ENCODE peak calls at places on chromosomes 4 and X, in six cellular contexts. S, K, H, M, E and Q are unnamed samples. For H3K36me3, the result is how much of the 10 kb centered on the place peaks cover.

GRCh38 chr4:25486171-25486570 is 109.1 kb downstream of the ANAPC4 start:
- DNase-seq in K (no peak), M (no peak), S (no peak), H (no peak), E (peak), Q (no peak)

GRCh38 chr4:1952719-1953118 is 56.1 kb downstream of the NELFA start:
- DNase-seq in K (no peak), M (no peak), S (no peak), H (no peak), E (no peak), Q (no peak)

GRCh38 chr4:143700420-143701352 is at the start of gene FREM3:
- DNase-seq in H (no peak), S (no peak), M (no peak), K (no peak), E (peak), Q (no peak)

GRCh38 chr4:100962698-100963097 is 384.6 kb downstream of the PPP3CA start:
- DNase-seq in H (no peak), S (no peak), K (no peak), M (no peak), E (no peak), Q (no peak)

GRCh38 chrX:130645955-130646583 is 244.3 kb downstream of the RBMX2 start:
- DNase-seq in S (no peak), H (no peak), M (no peak), K (no peak), E (no peak), Q (no peak)

GRCh38 chr4:15037923-15038541 is 35.8 kb downstream of the CPEB2 start:
- DNase-seq in H (no peak), M (no peak), K (no peak), S (no peak), E (no peak), Q (no peak)

GRCh38 chr4:163610642-163611041 is 116.2 kb downstream of the TMA16 start:
- DNase-seq in S (no peak), H (no peak), E (peak), M (no peak), K (no peak), Q (no peak)

GRCh38 chr4:20086067-20086466 is 165.6 kb upstream of the SLIT2 start:
- DNase-seq in S (no peak), K (no peak), M (no peak), H (no peak), E (no peak), Q (no peak)

GRCh38 chr4:158350161-158350560 is 139.9 kb downstream of the TMEM144 start:
- DNase-seq in E (peak), K (no peak), M (no peak), S (no peak), H (no peak), Q (no peak)

GRCh38 chr4:170875868-170876267 is 786.1 kb upstream of the AADAT start:
- DNase-seq in H (no peak), S (no peak), E (peak), M (no peak), K (no peak), Q (no peak)

GRCh38 chrX:36950495-36951253 is 57.5 kb upstream of the FAM47C start:
- DNase-seq in H (no peak), E (peak), K (no peak), M (no peak), S (no peak), Q (no peak)

GRCh38 chr4:2281575-2282343 is 19.9 kb upstream of the MXD4 start:
- DNase-seq in E (no peak), M (no peak), K (peak), S (no peak), H (no peak), Q (no peak)

GRCh38 chrX:118780915-118781314 is 42.7 kb upstream of the ZCCHC12 start:
- DNase-seq in K (no peak), S (no peak), H (no peak), M (no peak), E (no peak), Q (no peak)

GRCh38 chr4:77358315-77358928 is 201.4 kb downstream of the CCNG2 start:
- DNase-seq in E (peak), H (no peak), K (no peak), S (peak), M (no peak), Q (no peak)

GRCh38 chr4:126242679-126243390 is 928.1 kb downstream of the FAT4 start:
- DNase-seq in H (no peak), M (no peak), K (no peak), E (no peak), S (no peak), Q (no peak)

GRCh38 chr4:28148221-28148620 is 1287.6 kb downstream of the STIM2 start:
- DNase-seq in E (no peak), S (no peak), M (no peak), K (no peak), H (no peak), Q (no peak)

GRCh38 chr4:168925789-168926490 is 84.1 kb downstream of the CBR4 start:
- DNase-seq in E (no peak), S (no peak), K (no peak), H (no peak), M (no peak), Q (no peak)

GRCh38 chr4:168919706-168920324 is 90.2 kb downstream of the CBR4 start:
- DNase-seq in S (no peak), H (no peak), E (no peak), M (no peak), K (no peak), Q (no peak)

GRCh38 chr4:168920438-168921081 is 89.5 kb downstream of the CBR4 start:
- DNase-seq in S (no peak), E (no peak), K (no peak), H (no peak), M (no peak), Q (no peak)

GRCh38 chr4:168924648-168925047 is 85.4 kb downstream of the CBR4 start:
- DNase-seq in H (no peak), K (no peak), E (no peak), S (no peak), M (no peak), Q (no peak)

GRCh38 chr4:168923526-168924194 is 86.4 kb downstream of the CBR4 start:
- DNase-seq in E (peak), K (peak), M (no peak), S (peak), H (no peak), Q (no peak)
- H3K36me3 ChIP-seq in E (under half), K (under half), M (half or more), S (under half), H (under half), Q (under half)

GRCh38 chrX:115970718-115971117 is 199.8 kb upstream of the AGTR2 start:
- DNase-seq in K (no peak), H (no peak), M (no peak), S (no peak), E (no peak), Q (no peak)

GRCh38 chrX:115972717-115973116 is 197.8 kb upstream of the AGTR2 start:
- DNase-seq in S (no peak), E (no peak), M (no peak), H (no peak), K (no peak), Q (no peak)

GRCh38 chrX:115968436-115969252 is 201.9 kb upstream of the AGTR2 start:
- DNase-seq in M (no peak), E (peak), K (no peak), H (peak), S (no peak), Q (no peak)

DNA sequence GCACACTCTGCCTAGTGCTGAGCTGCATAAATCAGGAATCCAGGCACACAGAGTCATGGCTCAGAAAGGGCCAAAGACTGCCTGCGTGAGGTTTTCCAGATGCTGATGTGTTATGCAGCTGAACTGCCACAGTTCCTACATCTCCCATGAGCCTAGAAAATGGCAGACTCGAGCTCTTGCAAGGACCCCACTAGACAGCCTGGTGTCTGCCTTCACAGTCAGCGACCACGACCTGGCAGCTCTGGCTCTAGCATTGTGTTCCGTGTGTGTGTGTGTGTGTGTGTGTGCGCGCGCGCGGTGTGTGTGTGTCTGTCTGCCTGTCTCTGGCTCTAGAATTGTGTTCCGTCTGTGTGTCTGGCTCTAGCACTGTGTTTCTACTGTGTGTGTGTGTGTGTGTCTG is 203.6 kb upstream of the AGTR2 start:
- DNase-seq in E (no peak), K (no peak), S (no peak), H (no peak), M (no peak), Q (no peak)
- TF ChIP-seq POLR2AphosphoS5 in E (no peak), K (no peak), S (no peak), H (no peak), M (no peak), Q (no peak)

DNA sequence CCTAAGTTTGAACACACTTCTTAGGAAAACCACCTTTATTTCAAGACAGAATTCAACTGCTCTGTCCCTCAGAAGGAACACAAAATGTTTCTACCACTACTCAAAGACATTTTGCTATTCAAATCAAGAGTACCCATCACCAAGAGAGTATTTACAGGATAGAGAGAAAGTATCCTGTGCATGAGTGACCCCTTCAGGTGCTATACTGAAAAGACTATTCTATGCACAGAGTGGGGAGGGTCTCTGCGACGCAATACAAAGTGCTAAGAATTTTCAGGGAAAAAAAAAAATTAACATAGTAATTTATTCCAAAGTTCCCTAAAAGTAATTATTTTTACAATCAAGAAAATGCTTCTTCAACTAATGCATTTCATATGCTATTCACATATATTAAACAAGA is 346.4 kb upstream of the FAM241A start:
- DNase-seq in H (no peak), M (no peak), S (no peak), K (no peak), E (peak), Q (no peak)
- TF ChIP-seq CTCF in H (no peak), M (no peak), S (no peak), K (no peak), E (peak), Q (no peak)

GRCh38 chr4:78604988-78605387 is 53.4 kb downstream of the ANXA3 start:
- DNase-seq in H (no peak), M (no peak), E (no peak), K (no peak), S (no peak), Q (no peak)

GRCh38 chr4:78601013-78601412 is 49.4 kb downstream of the ANXA3 start:
- DNase-seq in E (no peak), H (no peak), M (no peak), S (peak), K (peak), Q (no peak)

GRCh38 chr4:78606035-78606434 is 54.5 kb downstream of the ANXA3 start:
- DNase-seq in S (no peak), H (no peak), E (no peak), K (no peak), M (no peak), Q (no peak)

GRCh38 chr4:78602334-78602733 is 50.8 kb downstream of the ANXA3 start:
- DNase-seq in E (no peak), K (no peak), M (no peak), H (no peak), S (no peak), Q (no peak)

GRCh38 chr4:78603384-78603783 is 51.8 kb downstream of the ANXA3 start:
- DNase-seq in E (no peak), S (no peak), H (no peak), K (no peak), M (no peak), Q (no peak)
- H3K36me3 ChIP-seq in E (under half), S (under half), H (under half), K (under half), M (under half), Q (under half)

GRCh38 chr4:155855897-155856296 is 10.2 kb downstream of the ASIC5 start:
- DNase-seq in M (no peak), E (no peak), H (no peak), K (no peak), S (no peak), Q (no peak)

GRCh38 chr4:155853189-155853588 is 12.9 kb downstream of the ASIC5 start:
- DNase-seq in H (no peak), K (no peak), M (no peak), E (no peak), S (no peak), Q (no peak)

GRCh38 chr4:155849042-155849441 is 17.0 kb downstream of the ASIC5 start:
- DNase-seq in M (no peak), E (no peak), K (no peak), H (no peak), S (no peak), Q (no peak)

GRCh38 chr4:155854597-155855226 is 11.4 kb downstream of the ASIC5 start:
- DNase-seq in K (no peak), E (no peak), M (no peak), S (no peak), H (no peak), Q (no peak)
- TF ChIP-seq POLR2AphosphoS5 in K (no peak), E (no peak), M (no peak), S (no peak), H (no peak), Q (no peak)

GRCh38 chr4:5158825-5159224 is 107.5 kb downstream of the STK32B start:
- DNase-seq in M (no peak), S (no peak), E (no peak), H (no peak), K (no peak), Q (peak)

GRCh38 chr4:5157721-5158390 is 106.6 kb downstream of the STK32B start:
- DNase-seq in S (no peak), E (no peak), H (no peak), M (no peak), K (no peak), Q (peak)

GRCh38 chr4:5156677-5157076 is 105.4 kb downstream of the STK32B start:
- DNase-seq in H (no peak), K (no peak), S (no peak), M (no peak), E (no peak), Q (no peak)

GRCh38 chr4:5160668-5161067 is 109.4 kb downstream of the STK32B start:
- DNase-seq in M (no peak), K (no peak), H (no peak), S (no peak), E (no peak), Q (peak)

DNA sequence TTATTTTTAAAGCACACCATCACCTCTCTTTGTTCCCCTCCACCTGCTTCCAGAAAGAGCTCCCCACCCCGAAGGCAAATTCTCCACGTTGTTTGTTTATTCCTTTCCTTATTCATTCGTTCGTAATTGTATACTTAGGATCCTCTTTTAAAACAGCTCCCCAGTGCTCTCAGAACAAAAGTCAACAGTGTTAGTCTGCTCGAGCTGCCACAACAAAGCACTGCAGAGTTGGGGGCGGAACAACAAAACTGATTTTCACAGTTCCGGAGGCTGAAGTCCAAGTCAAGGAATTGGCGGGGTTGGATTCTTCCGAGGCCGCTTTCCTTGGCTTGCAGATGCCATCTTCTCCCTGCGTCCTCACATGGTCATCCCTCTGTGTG is 107.1 kb downstream of the STK32B start:
- DNase-seq in M (no peak), K (no peak), H (no peak), E (no peak), S (no peak), Q (no peak)
- TF ChIP-seq CTCF in M (no peak), K (no peak), H (no peak), E (no peak), S (no peak), Q (no peak)